ENCODE peak calls at places on chromosome 12, in five cellular contexts. One of them, this sample, is unnamed.

GRCh38 chr12:109768901-109769670 is 55.5 kb downstream of the FAM222A start:
- DNase-seq in IMR-90: no peak
- DNase-seq in A549: no peak
- DNase-seq in SK-N-SH: peak; percentile 58
- DNase-seq in K562: no peak
- DNase-seq in this sample: no peak

GRCh38 chr12:112716099-112717093 is 75.2 kb upstream of the RPH3A start:
- DNase-seq in SK-N-SH: peak; percentile 55
- DNase-seq in K562: peak; percentile 21
- DNase-seq in A549: peak; percentile 60
- DNase-seq in IMR-90: no peak
- DNase-seq in this sample: no peak

GRCh38 chr12:123384318-123384993 is 524 bp downstream of the KMT5A start:
- DNase-seq in SK-N-SH: peak; percentile 44
- DNase-seq in A549: peak; percentile 42
- DNase-seq in K562: peak; percentile 52
- DNase-seq in IMR-90: no peak
- DNase-seq in this sample: no peak

GRCh38 chr12:103877288-103877687 is 36.3 kb upstream of the NT5DC3 start:
- DNase-seq in K562: no peak
- DNase-seq in IMR-90: no peak
- DNase-seq in A549: no peak
- DNase-seq in SK-N-SH: no peak
- DNase-seq in this sample: no peak

GRCh38 chr12:93762059-93762719 is 85.0 kb downstream of the CRADD start:
- DNase-seq in K562: peak; percentile 29
- DNase-seq in SK-N-SH: no peak
- DNase-seq in IMR-90: peak; percentile 50
- DNase-seq in A549: no peak
- DNase-seq in this sample: no peak

GRCh38 chr12:28378749-28379148 is 188.5 kb downstream of the CCDC91 start:
- DNase-seq in A549: no peak
- DNase-seq in SK-N-SH: no peak
- DNase-seq in K562: no peak
- DNase-seq in IMR-90: peak; percentile 57
- DNase-seq in this sample: no peak

GRCh38 chr12:101690544-101691118 is 6.8 kb upstream of the CHPT1 start:
- DNase-seq in A549: no peak
- DNase-seq in K562: no peak
- DNase-seq in SK-N-SH: no peak
- DNase-seq in IMR-90: no peak
- DNase-seq in this sample: no peak

GRCh38 chr12:114018669-114019068 is 52.5 kb upstream of the RBM19 start:
- DNase-seq in SK-N-SH: no peak
- DNase-seq in A549: peak; percentile 20
- DNase-seq in IMR-90: peak; percentile 21
- DNase-seq in K562: no peak
- DNase-seq in this sample: no peak

GRCh38 chr12:132506328-132506727 is 16.4 kb downstream of the FBRSL1 start:
- DNase-seq in IMR-90: no peak
- DNase-seq in A549: no peak
- DNase-seq in SK-N-SH: no peak
- DNase-seq in K562: no peak
- DNase-seq in this sample: no peak

GRCh38 chr12:68791897-68792481 is 16.0 kb upstream of the MDM2 start:
- DNase-seq in IMR-90: no peak
- DNase-seq in SK-N-SH: no peak
- DNase-seq in K562: no peak
- DNase-seq in A549: no peak
- DNase-seq in this sample: no peak

GRCh38 chr12:15982471-15982870 is 71.3 kb downstream of the DERA start:
- DNase-seq in K562: no peak
- DNase-seq in A549: peak; percentile 18
- DNase-seq in SK-N-SH: peak; percentile 44
- DNase-seq in IMR-90: peak; percentile 67
- DNase-seq in this sample: no peak

GRCh38 chr12:62435337-62436163 is 31.1 kb upstream of the MON2 start:
- DNase-seq in SK-N-SH: peak; percentile 61
- DNase-seq in A549: peak; percentile 80
- DNase-seq in K562: peak; percentile 59
- DNase-seq in IMR-90: peak; percentile 63
- DNase-seq in this sample: no peak

GRCh38 chr12:31951939-31952338 is 7.3 kb upstream of the RESF1 start:
- DNase-seq in IMR-90: no peak
- DNase-seq in A549: no peak
- DNase-seq in SK-N-SH: no peak
- DNase-seq in K562: no peak
- DNase-seq in this sample: no peak

GRCh38 chr12:31950088-31950487 is 9.1 kb upstream of the RESF1 start:
- DNase-seq in SK-N-SH: no peak
- DNase-seq in IMR-90: no peak
- DNase-seq in K562: no peak
- DNase-seq in A549: no peak
- DNase-seq in this sample: no peak

GRCh38 chr12:31951008-31951407 is 8.2 kb upstream of the RESF1 start:
- DNase-seq in IMR-90: no peak
- DNase-seq in K562: no peak
- DNase-seq in SK-N-SH: no peak
- DNase-seq in A549: no peak
- DNase-seq in this sample: no peak

GRCh38 chr12:31950492-31950891 is 8.7 kb upstream of the RESF1 start:
- DNase-seq in A549: no peak
- DNase-seq in K562: no peak
- DNase-seq in IMR-90: no peak
- DNase-seq in SK-N-SH: no peak
- DNase-seq in this sample: no peak

GRCh38 chr12:31952418-31952817 is 6.8 kb upstream of the RESF1 start:
- DNase-seq in IMR-90: no peak
- DNase-seq in K562: no peak
- DNase-seq in SK-N-SH: no peak
- DNase-seq in A549: no peak
- DNase-seq in this sample: no peak
- TF ChIP-seq RCOR1 in IMR-90: no peak
- TF ChIP-seq RCOR1 in K562: no peak
- TF ChIP-seq RCOR1 in SK-N-SH: no peak
- TF ChIP-seq RCOR1 in A549: no peak
- TF ChIP-seq RCOR1 in this sample: no peak

GRCh38 chr12:116558280-116559079 is 701 bp upstream of the MAP1LC3B2 start:
- DNase-seq in A549: no peak
- DNase-seq in K562: peak; percentile 84
- DNase-seq in SK-N-SH: no peak
- DNase-seq in IMR-90: no peak
- DNase-seq in this sample: no peak

GRCh38 chr12:116559080-116559329 is 176 bp upstream of the MAP1LC3B2 start:
- DNase-seq in K562: no peak
- DNase-seq in IMR-90: no peak
- DNase-seq in A549: no peak
- DNase-seq in SK-N-SH: no peak
- DNase-seq in this sample: peak; percentile 78

GRCh38 chr12:116561181-116561821 is 2.1 kb downstream of the MAP1LC3B2 start:
- DNase-seq in A549: no peak
- DNase-seq in IMR-90: no peak
- DNase-seq in K562: peak; percentile 87
- DNase-seq in SK-N-SH: no peak
- DNase-seq in this sample: no peak

GRCh38 chr12:116556964-116557706 is 2.0 kb upstream of the MAP1LC3B2 start:
- DNase-seq in IMR-90: peak; percentile 26
- DNase-seq in SK-N-SH: no peak
- DNase-seq in K562: peak; percentile 49
- DNase-seq in A549: no peak
- DNase-seq in this sample: no peak

GRCh38 chr12:116559330-116560080 is at the start of gene MAP1LC3B2:
- DNase-seq in IMR-90: peak; percentile 39
- DNase-seq in K562: peak; percentile 98
- DNase-seq in A549: peak; percentile 60
- DNase-seq in SK-N-SH: no peak
- DNase-seq in this sample: peak; percentile 97
- H3K4me3 ChIP-seq in IMR-90: no peak within 1 kb of the TSS
- H3K4me3 ChIP-seq in K562: peak within 1 kb of the TSS; percentile 27
- H3K4me3 ChIP-seq in A549: no peak within 1 kb of the TSS
- H3K4me3 ChIP-seq in SK-N-SH: no peak within 1 kb of the TSS
- H3K4me3 ChIP-seq in this sample: peak within 1 kb of the TSS; percentile 35

GRCh38 chr12:58833844-58834243 is 86.5 kb downstream of the LRIG3 start:
- DNase-seq in SK-N-SH: no peak
- DNase-seq in K562: no peak
- DNase-seq in A549: no peak
- DNase-seq in IMR-90: no peak
- DNase-seq in this sample: no peak
- TF ChIP-seq RCOR1 in SK-N-SH: no peak
- TF ChIP-seq RCOR1 in K562: no peak
- TF ChIP-seq RCOR1 in A549: no peak
- TF ChIP-seq RCOR1 in IMR-90: no peak
- TF ChIP-seq RCOR1 in this sample: no peak

DNA sequence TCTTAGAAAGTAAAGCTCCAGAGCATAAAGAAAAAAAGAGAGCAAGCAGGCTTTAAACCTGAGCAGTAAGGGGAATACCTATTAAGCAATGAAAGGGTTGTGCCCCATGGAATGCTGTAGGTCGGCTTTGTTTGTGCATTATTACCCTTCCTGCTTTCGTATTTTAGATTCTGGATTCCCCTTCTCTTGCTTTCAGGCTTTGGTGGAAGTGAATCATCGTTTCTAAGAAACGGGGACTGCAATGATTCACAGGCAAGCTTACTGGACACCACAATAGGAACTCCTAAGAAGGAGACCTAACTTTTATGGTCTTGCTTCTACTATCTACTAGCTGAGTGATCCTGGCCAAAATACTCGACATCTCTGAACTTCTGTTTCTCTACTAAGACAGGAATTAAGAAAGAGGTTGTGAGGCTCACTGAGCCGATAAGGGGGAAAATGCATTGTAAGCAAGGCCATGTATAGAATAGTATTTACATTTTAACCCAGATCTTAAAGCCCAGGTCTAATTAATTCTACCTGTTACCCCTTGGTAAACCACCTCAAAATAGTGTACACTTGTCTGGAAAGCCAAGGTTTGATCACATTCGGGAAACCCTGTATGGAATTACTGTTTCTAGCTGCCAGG is 1.2 kb upstream of the BMAL2 start:
- DNase-seq in A549: peak; percentile 83
- DNase-seq in K562: peak; percentile 52
- DNase-seq in IMR-90: peak; percentile 98
- DNase-seq in SK-N-SH: no peak
- DNase-seq in this sample: peak; percentile 76
- H3K4me3 ChIP-seq in A549: peak overlapping the region; percentile 77
- H3K4me3 ChIP-seq in K562: no peak overlapping the region
- H3K4me3 ChIP-seq in IMR-90: peak overlapping the region; percentile 5
- H3K4me3 ChIP-seq in SK-N-SH: peak overlapping the region; percentile 12
- H3K4me3 ChIP-seq in this sample: peak overlapping the region; percentile 85

GRCh38 chr12:54009171-54010052 is 627 bp downstream of the HOXC8 start:
- DNase-seq in SK-N-SH: peak; percentile 61
- DNase-seq in IMR-90: no peak
- DNase-seq in K562: no peak
- DNase-seq in A549: peak; percentile 53
- DNase-seq in this sample: no peak

GRCh38 chr12:54005853-54006699 is 2.7 kb upstream of the HOXC8 start:
- DNase-seq in IMR-90: peak; percentile 62
- DNase-seq in K562: peak; percentile 91
- DNase-seq in A549: peak; percentile 86
- DNase-seq in SK-N-SH: peak; percentile 93
- DNase-seq in this sample: no peak

GRCh38 chr12:54008260-54008552 is 579 bp upstream of the HOXC8 start:
- DNase-seq in K562: no peak
- DNase-seq in SK-N-SH: no peak
- DNase-seq in IMR-90: no peak
- DNase-seq in A549: no peak
- DNase-seq in this sample: no peak

GRCh38 chr12:54006700-54007220 is 2.0 kb upstream of the HOXC8 start:
- DNase-seq in K562: no peak
- DNase-seq in IMR-90: no peak
- DNase-seq in SK-N-SH: no peak
- DNase-seq in A549: no peak
- DNase-seq in this sample: no peak

DNA sequence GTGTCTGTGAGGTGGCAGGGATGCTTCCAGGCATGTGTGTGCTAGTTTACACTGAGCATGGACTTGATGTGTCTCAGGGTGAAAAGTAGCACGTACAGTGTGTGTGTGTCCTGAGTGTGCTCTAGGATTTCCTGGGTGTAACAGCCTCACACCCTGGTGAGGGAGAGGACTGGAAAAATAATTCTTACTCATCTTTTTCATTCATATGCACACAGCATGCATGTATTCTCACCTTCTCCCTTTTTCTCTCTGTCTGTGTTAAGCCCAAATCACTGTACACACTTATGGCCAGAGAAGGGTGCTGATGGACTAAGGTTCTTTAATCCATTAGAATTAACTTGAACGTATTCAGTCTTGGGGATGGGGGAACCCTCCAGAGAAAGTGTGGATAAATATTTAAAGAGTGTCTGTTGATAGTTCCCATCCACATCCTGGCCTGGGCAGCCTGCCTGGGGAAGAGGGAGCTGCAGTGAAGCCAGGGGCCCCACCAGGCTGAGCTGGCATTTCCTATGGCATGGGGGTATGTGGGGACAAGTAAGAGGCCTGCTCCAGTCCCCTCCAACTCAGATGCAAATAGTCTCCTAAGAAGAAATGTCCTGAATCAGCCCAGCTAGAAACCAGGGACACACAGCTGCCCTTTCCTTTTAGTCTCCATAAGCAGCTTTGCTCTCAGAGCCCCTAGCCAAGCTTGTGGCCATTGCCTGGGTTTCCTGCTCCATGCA is 1.1 kb upstream of the HOXC8 start:
- DNase-seq in SK-N-SH: no peak
- DNase-seq in A549: no peak
- DNase-seq in K562: no peak
- DNase-seq in IMR-90: no peak
- DNase-seq in this sample: no peak
- TF ChIP-seq RCOR1 in SK-N-SH: no peak
- TF ChIP-seq RCOR1 in A549: no peak
- TF ChIP-seq RCOR1 in K562: no peak
- TF ChIP-seq RCOR1 in IMR-90: no peak
- TF ChIP-seq RCOR1 in this sample: no peak

This sample was measured in GM12878.